ENCODE peak calls at places on chromosomes 1 and 21, in five cellular contexts. H is naive thymus-derived CD8-positive, alpha-beta T cell; X is RWPE2; T is NCI-H1092 treated with DMSO at 0.1 percent for 48 hours; M is Peyer's patch. W is an unnamed sample.

GRCh38 chr1:160646711-160647328 is at the start of gene SLAMF1:
- DNase-seq in X (no peak), T (no peak), M (peak), H (no peak), W (no peak)

GRCh38 chr1:85611856-85612255 is 31.3 kb downstream of the CCN1 start:
- DNase-seq in M (no peak), T (no peak), X (peak), H (no peak), W (no peak)

GRCh38 chr21:42841156-42841915 is 38.0 kb downstream of the WDR4 start:
- DNase-seq in T (no peak), H (no peak), X (peak), M (no peak), W (no peak)

GRCh38 chr21:34807146-34807880 is 138.5 kb downstream of the CLIC6 start:
- DNase-seq in T (no peak), M (no peak), H (no peak), X (peak), W (no peak)

GRCh38 chr1:198776602-198777029 is 137.8 kb downstream of the PTPRC start:
- DNase-seq in T (no peak), X (no peak), M (no peak), H (no peak), W (peak)

GRCh38 chr1:77047978-77048614 is 171.1 kb downstream of the PIGK start:
- DNase-seq in M (no peak), X (no peak), H (no peak), T (no peak), W (no peak)

GRCh38 chr1:212118167-212118871 is 82.8 kb downstream of the DTL start:
- DNase-seq in T (no peak), X (no peak), M (no peak), H (no peak), W (no peak)

GRCh38 chr1:91555821-91556531 is 55.3 kb downstream of the CDC7 start:
- DNase-seq in M (no peak), X (no peak), T (no peak), H (peak), W (no peak)

W was measured in left colon.